ENCODE peak calls at places on chromosomes 3 and 15, in seven cellular contexts. M is bronchial epithelial cell, I is cardiac muscle cell, E is mesendoderm, Y is prostate gland, J is AG04450, B is choroid plexus epithelial cell. W is an unnamed sample.

GRCh38 chr3:193078996-193079731 is 161.5 kb upstream of the MB21D2 start:
- DNase-seq in B (no peak), I (no peak), J (no peak), M (no peak), Y (no peak), E (peak; percentile 28), W (no peak)

GRCh38 chr3:32391643-32392529 is at the start of gene CMTM7:
- DNase-seq in M (peak; percentile 40), B (peak; percentile 37), I (peak; percentile 80), Y (peak; percentile 59), J (no peak), E (peak; percentile 70), W (peak; percentile 37)

GRCh38 chr3:3126477-3127431 is at the start of gene TRNT1:
- DNase-seq in J (peak; percentile 82), M (peak; percentile 79), I (peak; percentile 97), Y (peak; percentile 95), B (peak; percentile 96), E (peak; percentile 96), W (peak; percentile 91)

GRCh38 chr3:12165909-12166308 is 7.2 kb upstream of the TIMP4 start:
- DNase-seq in I (no peak), E (no peak), J (no peak), M (no peak), Y (no peak), B (no peak), W (no peak)

GRCh38 chr15:99058421-99058870 is 46.4 kb upstream of the SYNM start:
- DNase-seq in E (no peak), I (no peak), M (no peak), B (no peak), J (no peak), Y (no peak), W (no peak)

GRCh38 chr3:12916159-12916558 is 74.8 kb upstream of the RPL32 start:
- DNase-seq in B (no peak), E (no peak), I (no peak), J (no peak), Y (no peak), M (no peak), W (no peak)

GRCh38 chr3:178275793-178276192 is 260.4 kb upstream of the KCNMB2 start:
- DNase-seq in E (no peak), M (no peak), I (no peak), B (no peak), Y (no peak), J (no peak), W (peak; percentile 20)

GRCh38 chr3:155497930-155498647 is 204.6 kb upstream of the STRIT1 start:
- DNase-seq in E (no peak), I (no peak), M (peak; percentile 87), J (no peak), B (peak; percentile 40), Y (no peak), W (peak; percentile 89)

GRCh38 chr15:67806539-67806935 is 18.8 kb upstream of the SKOR1 start:
- DNase-seq in I (no peak), B (no peak), E (no peak), Y (no peak), M (no peak), J (no peak), W (no peak)

GRCh38 chr3:47613723-47614122 is 35.1 kb upstream of the CSPG5 start:
- DNase-seq in B (no peak), M (no peak), J (no peak), E (peak; percentile 14), Y (no peak), I (no peak), W (no peak)

GRCh38 chr3:29887450-29887849 is 606.6 kb downstream of the RBMS3 start:
- DNase-seq in B (no peak), E (no peak), I (no peak), Y (no peak), M (no peak), J (no peak), W (no peak)

GRCh38 chr15:69758810-69759410 is 306.3 kb downstream of the RPLP1 start:
- DNase-seq in B (peak; percentile 64), E (no peak), M (no peak), Y (peak; percentile 13), I (no peak), J (no peak), W (peak; percentile 27)

GRCh38 chr3:150680562-150680961 is 23.2 kb downstream of the ERICH6 start:
- DNase-seq in Y (no peak), E (no peak), M (no peak), I (no peak), J (no peak), B (no peak), W (no peak)

GRCh38 chr3:48507256-48508061 is 3.5 kb upstream of the SHISA5 start:
- DNase-seq in B (peak; percentile 68), J (no peak), M (peak; percentile 80), I (peak; percentile 58), Y (peak; percentile 84), E (peak; percentile 98), W (peak; percentile 50)

GRCh38 chr3:56919137-56919796 is 117.5 kb upstream of the ARHGEF3 start:
- DNase-seq in B (no peak), Y (no peak), M (no peak), J (no peak), I (no peak), E (no peak), W (no peak)

GRCh38 chr3:123816673-123817207 is 67.4 kb downstream of the MYLK start:
- DNase-seq in Y (no peak), I (no peak), M (no peak), E (no peak), J (peak; percentile 49), B (peak; percentile 76), W (peak; percentile 96)

GRCh38 chr3:51379301-51379700 is 5.8 kb upstream of the MANF start:
- DNase-seq in B (no peak), E (no peak), M (no peak), J (no peak), Y (no peak), I (no peak), W (no peak)

GRCh38 chr3:125440559-125440955 is 65.4 kb upstream of the ZNF148 start:
- DNase-seq in M (no peak), I (peak; percentile 12), E (peak; percentile 44), J (no peak), Y (peak; percentile 16), B (no peak), W (no peak)

GRCh38 chr3:59052803-59053411 is 3.1 kb upstream of the CFAP20DC start:
- DNase-seq in J (peak; percentile 3), M (peak; percentile 50), I (peak; percentile 12), B (peak; percentile 75), E (peak; percentile 63), Y (no peak), W (peak; percentile 68)

GRCh38 chr15:35979608-35980007 is 433.6 kb upstream of the DPH6 start:
- DNase-seq in M (no peak), J (no peak), I (peak; percentile 60), B (peak; percentile 38), E (peak; percentile 13), Y (no peak), W (no peak)

GRCh38 chr3:192336286-192336685 is 391.1 kb downstream of the FGF12 start:
- DNase-seq in J (no peak), M (no peak), B (peak; percentile 3), I (no peak), E (no peak), Y (no peak), W (no peak)

GRCh38 chr3:165874663-165875489 is 37.7 kb upstream of the BCHE start:
- DNase-seq in I (no peak), B (no peak), J (no peak), E (peak; percentile 45), Y (no peak), M (no peak), W (no peak)

GRCh38 chr3:197306374-197307086 is 8.1 kb upstream of the DLG1 start:
- DNase-seq in J (no peak), Y (no peak), M (peak; percentile 95), I (no peak), E (peak; percentile 88), B (peak; percentile 94), W (peak; percentile 89)

GRCh38 chr15:77748078-77749064 is 115.7 kb upstream of the LINGO1 start:
- DNase-seq in I (no peak), J (no peak), E (no peak), Y (no peak), B (no peak), M (no peak), W (no peak)
- H3K4me3 ChIP-seq in I (no peak overlapping the region), J (no peak overlapping the region), E (no peak overlapping the region), Y (no peak overlapping the region), B (no peak overlapping the region), M (no peak overlapping the region), W (no peak overlapping the region)

GRCh38 chr3:101518421-101518871 is 5.4 kb upstream of the SENP7 start:
- DNase-seq in Y (no peak), E (peak; percentile 60), M (peak; percentile 98), J (no peak), B (peak; percentile 10), I (no peak), W (no peak)
- H3K4me3 ChIP-seq in Y (no peak overlapping the region), E (no peak overlapping the region), M (no peak overlapping the region), J (no peak overlapping the region), B (no peak overlapping the region), I (no peak overlapping the region), W (no peak overlapping the region)

GRCh38 chr3:115098354-115099073 is 48.6 kb downstream of the ZBTB20 start:
- DNase-seq in B (no peak), Y (no peak), J (no peak), M (no peak), I (no peak), E (no peak), W (no peak)
- H3K4me3 ChIP-seq in B (no peak overlapping the region), Y (peak overlapping the region; percentile 7), J (no peak overlapping the region), M (no peak overlapping the region), I (no peak overlapping the region), E (no peak overlapping the region), W (no peak overlapping the region)

GRCh38 chr15:40291088-40291574 is 8.3 kb upstream of the ANKRD63 start:
- DNase-seq in Y (peak; percentile 25), M (peak; percentile 43), I (peak; percentile 82), E (peak; percentile 71), B (peak; percentile 62), J (peak; percentile 15), W (peak; percentile 56)

GRCh38 chr15:40289140-40289775 is 6.4 kb upstream of the ANKRD63 start:
- DNase-seq in M (no peak), B (no peak), Y (peak; percentile 46), I (no peak), J (no peak), E (no peak), W (peak; percentile 27)

GRCh38 chr15:40292246-40292645 is 9.4 kb upstream of the ANKRD63 start:
- DNase-seq in B (no peak), J (no peak), I (no peak), M (no peak), Y (no peak), E (no peak), W (no peak)

GRCh38 chr15:40293006-40293405 is 10.1 kb upstream of the ANKRD63 start:
- DNase-seq in J (no peak), B (no peak), M (no peak), Y (no peak), I (no peak), E (no peak), W (no peak)

DNA sequence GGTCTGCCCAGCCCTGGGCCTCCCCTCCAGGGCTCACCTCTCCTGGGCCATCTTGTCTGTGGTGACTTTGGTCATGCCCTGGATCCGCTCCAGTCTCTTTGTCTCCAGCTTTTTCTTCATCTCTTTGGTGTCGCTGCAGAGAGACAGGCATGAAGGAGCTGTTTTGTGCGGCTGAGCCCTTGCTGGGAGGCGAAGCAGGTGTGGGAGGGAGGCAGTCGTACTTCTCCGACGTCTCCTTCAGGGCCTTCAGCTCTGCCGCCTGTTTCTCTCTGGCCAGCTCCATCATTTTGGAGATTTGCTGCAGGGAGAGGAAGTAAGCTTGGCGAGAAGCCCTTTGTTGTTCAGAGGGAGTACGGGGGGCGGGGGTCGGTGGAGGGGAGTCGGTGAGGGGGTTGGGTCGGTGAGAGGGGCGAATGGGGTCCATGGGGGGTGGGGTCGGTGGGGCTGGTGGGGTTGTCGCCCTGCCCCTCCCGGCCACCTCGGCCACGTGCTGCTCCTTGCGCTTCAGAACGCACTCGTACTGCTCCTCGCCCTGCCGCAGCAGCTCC is 7.8 kb upstream of the ANKRD63 start:
- DNase-seq in Y (no peak), J (no peak), E (peak; percentile 27), M (no peak), I (no peak), B (no peak), W (no peak)
- H3K4me3 ChIP-seq in Y (no peak overlapping the region), J (peak overlapping the region; percentile 51), E (no peak overlapping the region), M (peak overlapping the region; percentile 21), I (no peak overlapping the region), B (peak overlapping the region; percentile 46), W (peak overlapping the region; percentile 49)